ENCODE peak calls at places on chromosomes 11 and 22, in ten cellular contexts. Z, Q, J, Y, D, O, I, G, E and B are unnamed samples.

GRCh38 chr11:108854366-108854765 is 189.5 kb downstream of the DDX10 start:
- DNase-seq in Z (peak), Q (no peak), J (no peak), Y (no peak), D (no peak), O (no peak), I (no peak), G (no peak), E (no peak), B (no peak)

GRCh38 chr11:35893796-35894475 is 49.9 kb upstream of the LDLRAD3 start:
- DNase-seq in Z (no peak), Q (peak), J (peak), Y (peak), D (peak), O (no peak), I (no peak), G (no peak), E (no peak), B (no peak)

GRCh38 chr11:32176223-32176811 is 85.4 kb downstream of the RCN1 start:
- DNase-seq in Z (peak), Q (peak), J (peak), Y (peak), D (peak), O (peak), I (peak), G (peak), E (peak), B (peak)

GRCh38 chr11:1117970-1118369 is 39.8 kb upstream of the MUC5AC start:
- DNase-seq in Z (no peak), Q (no peak), J (no peak), Y (no peak), D (no peak), O (no peak), I (peak), G (no peak), E (peak), B (peak)

GRCh38 chr11:888290-889212 is 22.1 kb downstream of the CHID1 start:
- DNase-seq in Z (no peak), Q (no peak), J (no peak), Y (no peak), D (no peak), O (no peak), I (no peak), G (no peak), E (no peak), B (no peak)

GRCh38 chr11:47179655-47179991 is 2.9 kb upstream of the ARFGAP2 start:
- DNase-seq in Z (peak), Q (no peak), J (peak), Y (peak), D (no peak), O (no peak), I (no peak), G (peak), E (no peak), B (no peak)

GRCh38 chr22:48677621-48678020 is 1150.1 kb downstream of the BRD1 start:
- DNase-seq in Z (no peak), Q (no peak), J (no peak), Y (no peak), D (no peak), O (peak), I (no peak), G (no peak), E (no peak), B (no peak)

GRCh38 chr11:95641506-95641905 is 148.1 kb downstream of the FAM76B start:
- DNase-seq in Z (peak), Q (no peak), J (no peak), Y (no peak), D (peak), O (no peak), I (peak), G (no peak), E (no peak), B (no peak)

GRCh38 chr11:2036863-2037486 is 39.3 kb upstream of the H19 start:
- DNase-seq in Z (no peak), Q (no peak), J (no peak), Y (no peak), D (no peak), O (no peak), I (no peak), G (no peak), E (no peak), B (no peak)

GRCh38 chr11:34548278-34548677 is 34.7 kb upstream of the ELF5 start:
- DNase-seq in Z (no peak), Q (no peak), J (no peak), Y (no peak), D (no peak), O (no peak), I (peak), G (no peak), E (no peak), B (no peak)

GRCh38 chr22:30241576-30242371 is 4.8 kb downstream of the LIF start:
- DNase-seq in Z (no peak), Q (no peak), J (no peak), Y (peak), D (no peak), O (no peak), I (no peak), G (no peak), E (no peak), B (no peak)

GRCh38 chr11:101296896-101297295 is 167.3 kb upstream of the PGR start:
- DNase-seq in Z (no peak), Q (no peak), J (no peak), Y (no peak), D (no peak), O (no peak), I (no peak), G (no peak), E (no peak), B (no peak)

GRCh38 chr22:46833228-46833627 is 70.8 kb downstream of the TBC1D22A start:
- DNase-seq in Z (no peak), Q (no peak), J (peak), Y (peak), D (no peak), O (no peak), I (peak), G (no peak), E (no peak), B (no peak)

GRCh38 chr11:11171854-11172253 is 181.2 kb downstream of the CSNK2A3 start:
- DNase-seq in Z (peak), Q (no peak), J (no peak), Y (no peak), D (no peak), O (no peak), I (no peak), G (no peak), E (no peak), B (no peak)

GRCh38 chr11:63945482-63946163 is 6.8 kb downstream of the NAA40 start:
- DNase-seq in Z (peak), Q (no peak), J (peak), Y (peak), D (peak), O (peak), I (peak), G (peak), E (peak), B (no peak)

GRCh38 chr11:134355656-134356055 is 23.9 kb downstream of the GLB1L2 start:
- DNase-seq in Z (no peak), Q (no peak), J (no peak), Y (no peak), D (no peak), O (no peak), I (no peak), G (no peak), E (no peak), B (no peak)

GRCh38 chr11:105911454-105911853 is 110.6 kb downstream of the MSANTD4 start:
- DNase-seq in Z (no peak), Q (no peak), J (no peak), Y (no peak), D (no peak), O (no peak), I (no peak), G (no peak), E (no peak), B (no peak)

GRCh38 chr11:115501504-115501894 is 2.7 kb downstream of the CADM1 start:
- DNase-seq in Z (no peak), Q (no peak), J (no peak), Y (no peak), D (no peak), O (no peak), I (no peak), G (no peak), E (no peak), B (no peak)

GRCh38 chr11:107018902-107019493 is 722 bp upstream of the GUCY1A2 start:
- DNase-seq in Z (no peak), Q (no peak), J (peak), Y (peak), D (peak), O (peak), I (peak), G (peak), E (peak), B (no peak)
- TF ChIP-seq CTCF in Z (no peak), Q (no peak), J (no peak), Y (no peak), D (no peak), O (no peak), I (no peak), G (no peak), E (no peak), B (no peak)

GRCh38 chr11:43880640-43881159 is at the start of gene ALKBH3:
- DNase-seq in Z (peak), Q (peak), J (peak), Y (peak), D (peak), O (peak), I (peak), G (peak), E (peak), B (peak)
- TF ChIP-seq CTCF in Z (no peak), Q (no peak), J (no peak), Y (no peak), D (peak), O (peak), I (peak), G (no peak), E (peak), B (no peak)

GRCh38 chr22:36569999-36570398 is 41.0 kb upstream of the EIF3D start:
- DNase-seq in Z (no peak), Q (no peak), J (no peak), Y (peak), D (no peak), O (no peak), I (no peak), G (peak), E (no peak), B (no peak)
- TF ChIP-seq CTCF in Z (no peak), Q (peak), J (peak), Y (peak), D (no peak), O (peak), I (no peak), G (peak), E (peak), B (no peak)

DNA sequence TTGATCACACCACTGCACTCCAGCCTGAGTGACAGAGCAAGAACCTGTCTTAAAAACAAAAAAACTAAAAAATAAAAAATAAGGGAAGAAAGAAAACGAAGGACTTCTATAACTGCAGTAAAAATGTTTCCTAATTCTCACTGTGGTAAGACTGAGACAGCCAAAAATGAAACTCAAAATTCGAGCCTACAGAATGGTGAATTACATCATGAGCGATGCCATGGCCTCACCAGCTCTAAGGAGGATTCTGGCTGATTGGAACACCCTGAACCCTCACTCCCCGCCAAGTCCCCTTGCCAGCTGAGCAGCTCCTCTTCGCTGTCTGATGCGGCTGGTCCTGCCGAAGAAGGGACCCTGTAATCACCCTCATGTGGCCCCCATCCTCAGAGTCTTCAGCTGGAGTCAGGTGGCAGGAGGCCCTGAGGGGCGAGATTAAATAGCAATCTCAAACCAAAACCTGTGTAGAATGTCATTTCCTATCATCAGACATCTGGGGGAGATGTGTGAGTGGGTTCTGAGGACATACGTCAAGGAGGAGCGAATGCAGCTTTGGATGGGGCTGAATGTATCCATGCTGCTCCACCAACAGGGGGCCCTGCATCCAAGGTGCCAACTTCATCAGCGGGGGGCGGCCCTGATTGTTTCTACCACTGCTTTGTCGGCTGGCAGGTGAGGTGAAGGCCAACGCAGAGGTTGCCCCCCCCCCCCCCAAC is 29.2 kb downstream of the PDGFB start:
- DNase-seq in Z (peak), Q (no peak), J (no peak), Y (no peak), D (no peak), O (no peak), I (peak), G (no peak), E (no peak), B (no peak)
- TF ChIP-seq CTCF in Z (peak), Q (peak), J (peak), Y (peak), D (peak), O (peak), I (peak), G (peak), E (no peak), B (no peak)

DNA sequence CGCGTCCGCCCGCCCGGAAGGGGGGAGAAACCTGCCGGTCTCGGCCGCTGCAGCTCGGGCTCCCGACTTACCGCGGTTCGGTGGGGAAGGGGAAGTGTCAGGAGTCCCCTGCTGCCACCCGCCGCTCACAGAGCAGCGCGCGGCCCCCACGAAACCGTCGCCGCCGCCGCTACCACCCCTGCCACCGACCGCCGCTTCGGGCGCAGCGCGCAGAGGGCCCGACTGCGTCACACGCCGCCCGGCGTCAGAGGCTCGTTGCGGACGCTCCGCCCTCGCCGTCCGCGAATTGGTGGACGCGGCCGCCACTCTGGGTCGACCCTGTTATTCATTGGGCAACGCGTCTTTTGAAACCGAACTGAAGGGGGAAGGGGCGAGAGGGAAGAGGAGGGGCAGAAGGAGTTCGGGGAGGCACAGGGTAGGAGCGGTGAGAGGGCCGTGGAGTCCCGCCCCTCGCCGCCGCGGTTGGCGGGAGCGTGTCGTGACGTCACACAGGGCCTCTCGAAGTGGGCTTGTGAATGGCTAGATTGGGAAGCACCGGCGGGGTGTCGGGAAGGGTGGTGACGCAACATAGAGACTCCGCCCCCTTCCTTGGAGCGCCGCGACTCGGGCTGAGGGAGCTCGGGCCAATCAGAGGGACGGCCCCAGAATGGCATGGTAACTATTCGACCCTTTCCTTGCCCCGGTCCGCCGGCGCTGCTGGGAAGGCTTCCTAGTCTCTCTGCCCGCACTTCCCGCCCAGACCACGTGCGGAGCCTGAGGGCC is at the start of gene NUP98:
- DNase-seq in Z (peak), Q (peak), J (peak), Y (peak), D (peak), O (peak), I (peak), G (peak), E (peak), B (peak)
- TF ChIP-seq CTCF in Z (no peak), Q (no peak), J (no peak), Y (no peak), D (no peak), O (no peak), I (peak), G (no peak), E (peak), B (no peak)

GRCh38 chr11:74950374-74950969 is 1.4 kb downstream of the SPCS2 start:
- DNase-seq in Z (peak), Q (no peak), J (no peak), Y (no peak), D (no peak), O (no peak), I (no peak), G (no peak), E (no peak), B (no peak)

GRCh38 chr11:74949748-74950127 is 672 bp downstream of the SPCS2 start:
- DNase-seq in Z (no peak), Q (no peak), J (no peak), Y (no peak), D (no peak), O (no peak), I (no peak), G (no peak), E (no peak), B (no peak)

GRCh38 chr11:74951241-74951640 is 2.2 kb downstream of the SPCS2 start:
- DNase-seq in Z (peak), Q (no peak), J (no peak), Y (no peak), D (no peak), O (no peak), I (no peak), G (no peak), E (no peak), B (no peak)

GRCh38 chr11:74948546-74948897 is 369 bp downstream of the XRRA1 start:
- DNase-seq in Z (no peak), Q (no peak), J (peak), Y (no peak), D (no peak), O (no peak), I (no peak), G (no peak), E (no peak), B (no peak)

DNA sequence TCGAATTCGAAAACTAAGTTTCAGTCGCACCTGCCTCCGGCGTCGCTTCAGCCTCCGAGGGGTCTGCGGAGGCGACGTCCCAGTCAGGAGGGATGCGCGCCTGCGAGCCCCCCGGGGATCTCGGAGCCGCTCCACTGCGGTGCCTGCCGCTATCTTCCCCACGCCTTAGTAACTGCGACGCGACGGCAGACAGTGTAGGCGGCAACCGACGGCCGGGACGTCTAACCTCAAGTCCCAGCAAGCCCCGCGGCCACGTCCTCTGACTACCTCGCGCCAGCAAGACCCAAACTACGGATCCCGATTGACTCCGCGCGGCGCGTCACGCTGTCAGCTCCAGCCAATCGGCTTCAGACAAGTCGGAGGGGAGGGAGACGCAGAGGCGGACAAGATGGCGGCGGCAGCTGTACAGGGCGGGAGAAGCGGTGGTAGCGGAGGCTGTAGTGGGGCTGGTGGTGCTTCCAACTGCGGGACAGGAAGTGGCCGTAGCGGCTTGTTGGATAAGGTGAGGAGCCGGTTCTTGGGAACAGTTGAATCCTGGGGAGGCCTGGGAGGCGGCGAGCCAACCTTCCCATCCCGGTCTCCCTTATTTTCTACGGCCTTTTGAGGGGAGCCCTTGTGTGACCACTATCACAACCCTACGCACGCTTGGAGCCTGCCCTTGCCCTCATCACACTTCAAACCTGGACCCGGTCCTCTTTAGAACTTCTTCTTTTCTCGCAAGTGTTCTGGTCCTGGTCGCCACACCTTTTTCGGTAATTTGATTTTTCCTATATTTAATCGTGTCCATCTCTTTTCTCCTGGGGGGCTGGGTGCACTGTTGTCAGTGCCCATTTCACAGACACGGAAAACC is at the start of the genes SPCS2 and XRRA1:
- DNase-seq in Z (peak), Q (peak), J (peak), Y (peak), D (peak), O (peak), I (peak), G (peak), E (peak), B (peak)
- TF ChIP-seq CTCF in Z (no peak), Q (no peak), J (no peak), Y (no peak), D (no peak), O (no peak), I (peak), G (no peak), E (no peak), B (no peak)